ENCODE peak calls at places on chromosomes 5 and 9, in ten cellular contexts. G, F, S, Y, P, J, R, E, Z and L are unnamed samples.

GRCh38 chr9:14221558-14221957 is 92.4 kb downstream of the NFIB start:
- DNase-seq in G (no peak), F (no peak), S (no peak), Y (no peak), P (peak; percentile 61), J (no peak), R (no peak), E (no peak), Z (no peak), L (peak; percentile 9)

GRCh38 chr5:143484604-143485003 is 81.1 kb upstream of the NR3C1 start:
- DNase-seq in G (no peak), F (no peak), S (no peak), Y (no peak), P (no peak), J (no peak), R (no peak), E (no peak), Z (no peak), L (no peak)

GRCh38 chr5:54517512-54518145 is at the start of gene SNX18:
- DNase-seq in G (peak; percentile 93), F (peak; percentile 91), S (peak; percentile 91), Y (peak; percentile 98), P (peak; percentile 93), J (peak; percentile 94), R (peak; percentile 99), E (peak; percentile 94), Z (peak; percentile 89), L (peak; percentile 92)

GRCh38 chr5:2683720-2684119 is 67.8 kb downstream of the IRX2 start:
- DNase-seq in G (no peak), F (no peak), S (no peak), Y (peak; percentile 73), P (no peak), J (no peak), R (no peak), E (no peak), Z (no peak), L (no peak)

GRCh38 chr5:9533096-9533495 is 12.8 kb downstream of the SEMA5A start:
- DNase-seq in G (no peak), F (no peak), S (no peak), Y (no peak), P (peak; percentile 35), J (no peak), R (no peak), E (no peak), Z (no peak), L (no peak)

GRCh38 chr9:7086389-7086788 is 328.6 kb downstream of the KDM4C start:
- DNase-seq in G (no peak), F (no peak), S (no peak), Y (no peak), P (no peak), J (no peak), R (no peak), E (no peak), Z (no peak), L (no peak)

GRCh38 chr5:148619484-148619883 is 34.8 kb downstream of the HTR4 start:
- DNase-seq in G (no peak), F (no peak), S (no peak), Y (no peak), P (no peak), J (no peak), R (no peak), E (no peak), Z (no peak), L (no peak)

GRCh38 chr5:16723821-16724220 is 107.0 kb upstream of the RETREG1 start:
- DNase-seq in G (no peak), F (no peak), S (no peak), Y (no peak), P (no peak), J (no peak), R (no peak), E (no peak), Z (no peak), L (no peak)

GRCh38 chr5:98904786-98905185 is 24.0 kb downstream of the CHD1 start:
- DNase-seq in G (no peak), F (no peak), S (no peak), Y (no peak), P (peak; percentile 63), J (no peak), R (no peak), E (no peak), Z (no peak), L (no peak)

GRCh38 chr9:101485873-101486692 is 47.6 kb upstream of the RNF20 start:
- DNase-seq in G (peak; percentile 74), F (peak; percentile 64), S (peak; percentile 41), Y (peak; percentile 86), P (peak; percentile 41), J (peak; percentile 67), R (no peak), E (peak; percentile 58), Z (no peak), L (peak; percentile 59)

GRCh38 chr5:84494453-84494852 is 109.8 kb upstream of the EDIL3 start:
- DNase-seq in G (no peak), F (no peak), S (no peak), Y (no peak), P (peak; percentile 95), J (no peak), R (no peak), E (no peak), Z (no peak), L (no peak)

GRCh38 chr9:121736147-121736721 is 84.8 kb downstream of the DAB2IP start:
- DNase-seq in G (peak; percentile 89), F (peak; percentile 88), S (peak; percentile 89), Y (peak; percentile 95), P (peak; percentile 25), J (peak; percentile 93), R (peak; percentile 83), E (peak; percentile 86), Z (no peak), L (peak; percentile 73)
- TF ChIP-seq POLR2A in G (peak; percentile 63), F (no peak), S (peak; percentile 51), Y (no peak), P (no peak), J (peak; percentile 53), R (no peak), E (no peak), Z (no peak), L (peak; percentile 64)

GRCh38 chr9:120868676-120869359 is 8.2 kb downstream of the PHF19 start:
- DNase-seq in G (peak; percentile 99), F (peak; percentile 98), S (peak; percentile 97), Y (peak; percentile 99), P (peak; percentile 84), J (peak; percentile 98), R (peak; percentile 100), E (peak; percentile 97), Z (peak; percentile 91), L (peak; percentile 100)
- TF ChIP-seq POLR2A in G (peak; percentile 39), F (no peak), S (peak; percentile 73), Y (no peak), P (peak; percentile 49), J (peak; percentile 46), R (no peak), E (no peak), Z (no peak), L (peak; percentile 51)

GRCh38 chr9:95506692-95507455 is 9.9 kb downstream of the PTCH1 start:
- DNase-seq in G (peak; percentile 71), F (peak; percentile 75), S (peak; percentile 51), Y (peak; percentile 88), P (peak; percentile 58), J (peak; percentile 74), R (peak; percentile 88), E (peak; percentile 54), Z (no peak), L (peak; percentile 43)
- TF ChIP-seq POLR2A in G (no peak), F (no peak), S (peak; percentile 33), Y (no peak), P (no peak), J (peak; percentile 28), R (no peak), E (no peak), Z (no peak), L (peak; percentile 62)

DNA sequence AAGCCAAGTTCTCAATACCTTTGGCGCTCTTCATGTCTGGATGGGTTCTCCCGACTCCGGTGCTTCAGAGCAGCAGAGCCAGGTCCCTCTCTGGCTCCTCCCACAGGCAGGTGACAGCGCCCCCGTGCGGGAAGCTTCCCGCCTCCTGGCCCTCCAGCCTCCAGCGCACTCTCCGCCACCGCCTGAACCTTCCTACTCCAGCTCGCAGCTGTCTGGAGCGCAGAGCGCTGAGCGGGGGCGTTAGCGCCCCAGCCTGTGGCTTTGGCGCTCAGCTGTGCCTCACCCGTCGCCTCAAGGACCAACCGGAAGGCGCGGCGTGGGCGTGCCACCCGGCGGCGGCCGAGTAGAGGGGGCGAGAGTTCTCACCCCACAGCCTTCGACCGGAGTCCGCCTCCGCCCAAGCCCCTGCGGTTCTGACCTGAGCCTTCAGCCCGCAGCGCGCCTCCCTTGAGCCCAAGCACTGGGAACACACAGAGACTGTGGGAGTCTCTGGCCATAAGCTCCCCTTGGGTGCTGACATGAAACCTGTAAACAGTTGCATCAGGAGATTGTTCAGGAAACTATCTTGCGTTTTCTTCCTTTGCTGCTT is at the start of gene SLCO4C1:
- DNase-seq in G (peak; percentile 77), F (no peak), S (peak; percentile 18), Y (no peak), P (no peak), J (peak; percentile 52), R (peak; percentile 96), E (peak; percentile 87), Z (peak; percentile 66), L (peak; percentile 88)
- TF ChIP-seq POLR2A in G (no peak), F (no peak), S (no peak), Y (no peak), P (no peak), J (no peak), R (no peak), E (no peak), Z (no peak), L (peak; percentile 57)

DNA sequence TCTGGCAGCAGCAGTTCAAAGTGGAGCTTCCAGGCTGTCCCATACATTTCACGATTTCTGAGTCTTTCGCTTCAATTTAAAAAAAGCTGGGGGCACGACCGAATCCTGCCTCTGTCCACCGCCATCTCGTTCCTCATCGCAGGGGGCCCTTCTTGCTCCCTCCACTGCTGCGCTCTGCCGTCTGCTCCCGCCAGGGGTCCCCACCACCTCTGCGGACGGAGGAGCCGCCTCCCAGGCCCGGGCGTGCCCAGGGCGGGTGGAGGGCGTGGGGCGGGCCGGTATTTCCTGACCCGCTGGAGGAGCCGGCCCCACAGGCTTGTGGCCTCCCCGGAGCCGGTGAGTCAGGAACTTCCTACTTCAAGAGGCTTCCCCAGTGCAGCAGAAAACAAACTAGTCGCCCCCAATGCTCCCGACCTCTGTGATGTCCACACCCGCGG is 50.4 kb downstream of the USP20 start:
- DNase-seq in G (peak; percentile 92), F (peak; percentile 96), S (peak; percentile 94), Y (peak; percentile 99), P (peak; percentile 89), J (peak; percentile 94), R (peak; percentile 99), E (peak; percentile 89), Z (no peak), L (peak; percentile 92)
- TF ChIP-seq POLR2A in G (no peak), F (no peak), S (peak; percentile 31), Y (no peak), P (peak; percentile 29), J (peak; percentile 38), R (peak; percentile 26), E (no peak), Z (no peak), L (peak; percentile 68)